ENCODE peak calls at places on chromosome 3, in ten cellular contexts. F is GM18507; V is Calu3; O is T follicular helper cell; Q is LoVo; D is stimulated activated CD4-positive, alpha-beta T cell treated with anti-CD3 and anti-CD28 coated beads, Interleukin-12 subunit alpha, Interleukin-12 subunit beta, amount 100 ng/mL, for 4 hours; M is AML-193; U is activated naive CD8-positive, alpha-beta T cell treated with anti-CD3 and anti-CD28 coated beads, Interleukin-2, amount 50 U/mL, for 24 hours; K is dorsolateral prefrontal cortex; C is left colon. G is an unnamed sample.

GRCh38 chr3:143472731-143473523 is 353.4 kb downstream of the CHST2 start:
- DNase-seq in D (no peak), F (no peak), C (no peak), M (no peak), U (no peak), K (no peak), O (no peak), V (no peak), Q (no peak), G (no peak)

GRCh38 chr3:195542261-195542660 is 864 bp downstream of the PPP1R2 start:
- DNase-seq in D (no peak), U (no peak), Q (no peak), O (no peak), K (no peak), M (peak; percentile 38), C (no peak), F (no peak), V (no peak), G (no peak)

GRCh38 chr3:141368062-141368924 is at the start of gene ZBTB38:
- DNase-seq in V (peak; percentile 100), D (no peak), M (no peak), Q (peak; percentile 94), K (peak; percentile 93), C (peak; percentile 88), U (no peak), F (no peak), O (no peak), G (peak; percentile 77)

GRCh38 chr3:159620873-159621272 is 367.8 kb upstream of the IL12A start:
- DNase-seq in C (no peak), V (peak; percentile 43), K (no peak), M (no peak), O (no peak), D (no peak), Q (peak; percentile 26), U (no peak), F (no peak), G (peak; percentile 11)

GRCh38 chr3:171342200-171342599 is 118.0 kb downstream of the TNIK start:
- DNase-seq in O (no peak), K (no peak), M (no peak), U (no peak), Q (no peak), D (no peak), C (no peak), F (no peak), V (no peak), G (no peak)

GRCh38 chr3:14377838-14378169 is 24.6 kb upstream of the SLC6A6 start:
- DNase-seq in D (no peak), M (peak; percentile 99), U (peak; percentile 37), K (no peak), F (no peak), O (no peak), V (no peak), C (no peak), Q (no peak), G (no peak)

GRCh38 chr3:156216216-156216615 is 95.8 kb downstream of the KCNAB1 start:
- DNase-seq in Q (no peak), U (no peak), D (no peak), M (no peak), O (no peak), C (no peak), V (no peak), F (no peak), K (no peak), G (no peak)

GRCh38 chr3:102682761-102683160 is 247.9 kb downstream of the ZPLD1 start:
- DNase-seq in Q (no peak), C (no peak), U (no peak), F (no peak), O (no peak), D (no peak), M (no peak), K (no peak), V (no peak), G (no peak)

GRCh38 chr3:56816061-56816460 is 14.3 kb upstream of the ARHGEF3 start:
- DNase-seq in U (no peak), V (no peak), F (no peak), C (no peak), Q (no peak), O (no peak), D (no peak), M (no peak), K (no peak), G (no peak)

GRCh38 chr3:57158813-57159678 is 6.1 kb downstream of the IL17RD start:
- DNase-seq in U (no peak), V (no peak), D (no peak), F (no peak), Q (no peak), K (no peak), M (peak; percentile 63), O (no peak), C (peak; percentile 21), G (no peak)

GRCh38 chr3:170496868-170497140 is 78.1 kb downstream of the CLDN11 start:
- DNase-seq in Q (no peak), F (no peak), O (no peak), K (no peak), M (no peak), C (no peak), U (no peak), D (no peak), V (no peak), G (no peak)

GRCh38 chr3:14204605-14205284 is 26.1 kb downstream of the LSM3 start:
- DNase-seq in K (no peak), O (no peak), U (no peak), Q (no peak), C (no peak), F (no peak), V (no peak), M (peak; percentile 73), D (no peak), G (no peak)

GRCh38 chr3:52341123-52341522 is 25.0 kb downstream of the DNAH1 start:
- DNase-seq in K (no peak), C (no peak), V (no peak), F (no peak), O (no peak), D (no peak), U (no peak), Q (no peak), M (peak; percentile 35), G (no peak)

GRCh38 chr3:58647661-58648141 is 18.9 kb downstream of the FAM3D start:
- DNase-seq in O (no peak), K (no peak), F (no peak), V (peak; percentile 59), M (no peak), Q (peak; percentile 37), D (no peak), U (no peak), C (no peak), G (peak; percentile 96)